ENCODE peak calls at places on chromosomes 2 and 18, in four cellular contexts. S is tibial nerve; W is epithelial cell of prostate; L is effector memory CD4-positive, alpha-beta T cell. E is an unnamed sample.

GRCh38 chr2:69464575-69464974 is 27.3 kb upstream of the NFU1 start:
- DNase-seq in S (peak), W (peak), L (no peak), E (no peak)

GRCh38 chr2:11667866-11668637 is 1.9 kb downstream of the NTSR2 start:
- DNase-seq in S (no peak), W (no peak), L (no peak), E (no peak)

GRCh38 chr2:36459725-36460137 is 104.2 kb downstream of the CRIM1 start:
- DNase-seq in S (no peak), W (no peak), L (no peak), E (peak)

GRCh38 chr18:27668126-27668525 is 483.0 kb upstream of the CHST9 start:
- DNase-seq in S (no peak), W (no peak), L (no peak), E (no peak)

GRCh38 chr2:174012347-174013309 is 47.5 kb upstream of the SP3 start:
- DNase-seq in S (peak), W (no peak), L (peak), E (no peak)

GRCh38 chr2:135951071-135951583 is 34.3 kb downstream of the DARS1 start:
- DNase-seq in S (no peak), W (no peak), L (no peak), E (no peak)

GRCh38 chr2:222545821-222546540 is 109.9 kb downstream of the FARSB start:
- DNase-seq in S (no peak), W (no peak), L (no peak), E (no peak)

GRCh38 chr2:229980440-229981184 is 58.3 kb downstream of the FBXO36 start:
- DNase-seq in S (peak), W (peak), L (no peak), E (peak)

GRCh38 chr2:240429872-240430491 is 5.5 kb upstream of the GPC1 start:
- DNase-seq in S (no peak), W (no peak), L (no peak), E (no peak)

GRCh38 chr2:50077190-50077589 is 922.9 kb upstream of the FSHR start:
- DNase-seq in S (no peak), W (no peak), L (no peak), E (no peak)

GRCh38 chr18:33231474-33232317 is 208.8 kb downstream of the CCDC178 start:
- DNase-seq in S (peak), W (peak), L (no peak), E (peak)

GRCh38 chr2:238423561-238424312 is 3.0 kb upstream of the ASB1 start:
- DNase-seq in S (no peak), W (no peak), L (no peak), E (no peak)

GRCh38 chr2:6993230-6993640 is 76.0 kb downstream of the RNF144A start:
- DNase-seq in S (peak), W (no peak), L (no peak), E (no peak)

GRCh38 chr2:64636105-64636873 is 17.4 kb downstream of the SERTAD2 start:
- DNase-seq in S (no peak), W (no peak), L (no peak), E (no peak)

GRCh38 chr2:37809525-37809924 is 115.6 kb upstream of the RMDN2 start:
- DNase-seq in S (peak), W (no peak), L (no peak), E (no peak)

E was measured in RCC 7860.